ENCODE peak calls at places on chromosome 5, in four cellular contexts. T is heart right ventricle, N is keratinocyte, H is suprapubic skin. I is an unnamed sample.

GRCh38 chr5:140855772-140856674 is at the start of gene PCDHA10:
- DNase-seq in N (no peak), T (no peak), H (no peak), I (no peak)

GRCh38 chr5:94615843-94616242 is 2.6 kb downstream of the KIAA0825 start:
- DNase-seq in N (no peak), H (no peak), T (no peak), I (no peak)

GRCh38 chr5:109836280-109836679 is 146.6 kb downstream of the MAN2A1 start:
- DNase-seq in H (no peak), N (no peak), T (no peak), I (no peak)

GRCh38 chr5:17113174-17113941 is 104.1 kb upstream of the BASP1 start:
- DNase-seq in H (no peak), N (no peak), T (no peak), I (peak; percentile 85)

GRCh38 chr5:922745-923472 is 30.2 kb downstream of the TRIP13 start:
- DNase-seq in H (no peak), T (no peak), N (no peak), I (no peak)

GRCh38 chr5:19880430-19880829 is 107.6 kb downstream of the CDH18 start:
- DNase-seq in T (no peak), N (no peak), H (no peak), I (no peak)

GRCh38 chr5:138077064-138077696 is 6.7 kb upstream of the WNT8A start:
- DNase-seq in H (no peak), T (no peak), N (no peak), I (no peak)

GRCh38 chr5:68456756-68457217 is 241.2 kb downstream of the PIK3R1 start:
- DNase-seq in T (no peak), N (no peak), H (no peak), I (no peak)

GRCh38 chr5:124235576-124235975 is 510.9 kb downstream of the ZNF608 start:
- DNase-seq in H (no peak), N (no peak), T (no peak), I (no peak)

DNA sequence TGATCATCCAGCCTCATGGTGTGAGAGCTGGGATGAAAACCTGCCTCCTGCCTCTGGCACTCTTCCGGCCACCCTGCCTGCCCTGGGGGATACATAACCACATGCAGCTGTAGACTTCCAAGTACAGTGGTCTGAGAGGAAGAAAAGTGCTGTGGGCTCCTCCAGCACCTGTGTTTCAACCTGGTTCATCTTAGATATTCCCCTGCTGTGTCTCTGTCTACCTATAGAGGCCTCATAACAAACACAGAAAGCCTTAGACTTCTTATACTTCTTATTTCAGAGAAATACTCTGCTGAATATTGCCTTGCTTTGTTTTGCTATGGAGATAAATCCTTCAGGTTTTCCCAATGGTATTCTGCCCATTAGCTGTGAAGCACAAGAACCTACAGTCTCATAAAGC is 19.6 kb upstream of the TNFAIP8 start:
- DNase-seq in N (no peak), H (no peak), T (no peak), I (no peak)
- TF ChIP-seq CTCF in N (no peak), H (no peak), T (no peak), I (no peak)

DNA sequence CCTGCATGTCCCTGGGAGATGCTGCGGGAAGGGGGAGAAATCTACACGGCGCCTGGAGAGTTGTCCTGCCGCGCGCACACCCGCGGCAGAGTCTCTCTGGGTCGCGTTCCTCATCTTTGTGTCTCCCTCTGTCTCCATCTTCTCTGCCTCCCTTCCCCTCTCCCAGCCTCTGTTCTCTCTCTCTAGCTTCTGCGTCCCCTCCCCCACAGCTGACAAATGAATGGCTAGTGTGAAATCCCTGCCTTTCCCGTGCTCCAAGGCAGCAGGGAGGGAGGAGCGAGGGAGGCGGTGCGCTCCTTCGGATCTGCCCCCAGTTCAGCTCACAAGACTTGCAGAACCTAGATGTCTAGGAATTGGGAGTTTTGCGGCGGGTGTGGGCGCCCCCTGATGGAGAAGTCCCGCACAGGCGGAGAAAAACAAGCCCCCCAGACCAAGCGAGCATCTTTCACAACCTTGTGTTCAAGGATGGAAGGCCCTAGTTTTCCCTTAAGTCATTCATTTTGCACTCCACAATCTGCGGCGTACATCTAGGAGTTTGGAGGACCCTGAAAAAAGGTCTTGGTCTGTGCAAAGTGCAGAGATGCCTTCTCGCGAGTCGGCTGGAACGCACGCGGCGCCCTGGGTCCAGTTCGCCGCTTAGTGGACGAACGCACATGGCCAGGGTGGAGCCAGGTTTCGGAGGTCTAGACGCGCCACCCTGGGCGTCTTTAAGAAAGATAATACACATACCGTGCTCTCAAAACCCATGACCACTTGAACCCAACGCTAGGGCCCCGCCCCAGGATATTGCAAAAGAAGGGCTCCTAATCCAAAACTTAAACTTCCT is 2.0 kb downstream of the VCAN start:
- DNase-seq in N (no peak), H (peak; percentile 93), T (peak; percentile 84), I (peak; percentile 87)
- H3K27me3 ChIP-seq in N (peaks cover 41% of the 10 kb centered on the region), H (peaks cover 40% of the 10 kb centered on the region), T (peaks cover 58% of the 10 kb centered on the region), I (peaks cover 5% of the 10 kb centered on the region)

DNA sequence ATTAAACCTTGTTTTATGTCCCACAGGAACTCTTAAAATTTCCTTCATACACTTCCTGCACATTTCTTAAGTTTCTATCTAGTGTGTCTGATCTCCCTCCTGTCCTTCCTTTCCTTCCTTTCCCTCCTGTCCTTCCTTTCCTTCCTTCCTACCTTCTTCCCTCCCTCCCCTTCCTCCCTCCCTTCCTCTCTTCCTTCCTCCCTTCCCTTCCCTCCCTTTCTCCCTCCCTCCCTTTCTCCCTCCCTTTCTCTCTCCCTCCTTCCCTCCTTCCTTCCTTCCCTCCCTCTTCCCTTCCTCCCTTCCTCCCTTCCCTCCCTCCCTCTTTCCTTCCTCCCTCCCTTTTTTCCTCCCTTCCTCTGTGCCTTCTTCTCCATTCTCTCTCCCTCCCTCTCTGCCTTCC is 414.9 kb downstream of the ENC1 start:
- DNase-seq in T (no peak), N (no peak), H (no peak), I (no peak)
- H3K4me3 ChIP-seq in T (no peak overlapping the region), N (no peak overlapping the region), H (no peak overlapping the region), I (no peak overlapping the region)

GRCh38 chr5:163503106-163504090 is 2.0 kb upstream of the MAT2B start:
- DNase-seq in T (peak; percentile 50), N (peak; percentile 38), H (no peak), I (peak; percentile 54)
- TF ChIP-seq CTCF in T (no peak), N (peak; percentile 70), H (no peak), I (peak; percentile 60)